ENCODE peak calls at places on chromosome 4, in seven cellular contexts. C is esophagus squamous epithelium; F is effector memory CD4-positive, alpha-beta T cell; N is transverse colon; I is CD4-positive, CD25-positive, alpha-beta regulatory T cell; V is MM.1S; P is HepG2. B is an unnamed sample. For H3K36me3 and H3K4me1, the result is how much of the 10 kb centered on the place peaks cover.

GRCh38 chr4:56786955-56787354 is 34.5 kb downstream of the SPINK2 start:
- DNase-seq in F (no peak), P (no peak), V (no peak), N (peak), I (no peak), C (no peak), B (no peak)

GRCh38 chr4:146342600-146343192 is 128.4 kb downstream of the REELD1 start:
- DNase-seq in C (no peak), F (no peak), N (no peak), I (peak), V (peak), P (no peak), B (no peak)

GRCh38 chr4:146521543-146522097 is at the start of gene SLC10A7:
- DNase-seq in F (peak), V (peak), C (peak), I (peak), P (peak), N (peak), B (peak)

GRCh38 chr4:156999175-156999517 is 27.5 kb upstream of the PDGFC start:
- DNase-seq in F (no peak), P (peak), I (no peak), N (peak), V (no peak), C (no peak), B (no peak)

GRCh38 chr4:85761803-85762202 is 286.9 kb downstream of the ARHGAP24 start:
- DNase-seq in P (no peak), F (no peak), C (no peak), V (no peak), I (no peak), N (peak), B (peak)

GRCh38 chr4:8513931-8514330 is 66.3 kb upstream of the GPR78 start:
- DNase-seq in C (no peak), F (no peak), P (no peak), I (no peak), N (no peak), V (no peak), B (no peak)

GRCh38 chr4:113684534-113685091 is 76.9 kb downstream of the CAMK2D start:
- DNase-seq in F (no peak), I (no peak), C (no peak), P (peak), V (peak), N (peak), B (peak)

GRCh38 chr4:105225500-105225899 is 78.8 kb downstream of the TET2 start:
- DNase-seq in P (no peak), F (no peak), N (no peak), I (no peak), C (no peak), V (no peak), B (no peak)

GRCh38 chr4:24588216-24588954 is 4.0 kb upstream of the DHX15 start:
- DNase-seq in I (no peak), F (no peak), P (no peak), V (no peak), N (no peak), C (no peak), B (no peak)

GRCh38 chr4:144699565-144699964 is 53.6 kb downstream of the HHIP start:
- DNase-seq in V (no peak), N (no peak), P (no peak), F (no peak), C (no peak), I (no peak), B (no peak)

GRCh38 chr4:38157592-38157991 is 197.4 kb downstream of the PTTG2 start:
- DNase-seq in V (no peak), F (no peak), I (no peak), C (no peak), P (no peak), N (peak), B (no peak)

GRCh38 chr4:11698033-11698432 is 269.3 kb upstream of the HS3ST1 start:
- DNase-seq in N (no peak), C (no peak), P (no peak), I (no peak), F (no peak), V (no peak), B (no peak)

GRCh38 chr4:119116925-119117900 is 18.4 kb upstream of the MYOZ2 start:
- DNase-seq in N (no peak), F (no peak), P (no peak), C (no peak), V (no peak), I (no peak), B (no peak)

GRCh38 chr4:101198741-101199339 is 148.5 kb downstream of the PPP3CA start:
- DNase-seq in N (no peak), C (no peak), P (peak), I (no peak), V (no peak), F (no peak), B (no peak)

GRCh38 chr4:98959411-98959810 is 30.5 kb upstream of the EIF4E start:
- DNase-seq in V (no peak), P (no peak), I (no peak), N (no peak), F (no peak), C (no peak), B (no peak)

GRCh38 chr4:139666735-139667266 is 1.2 kb downstream of the MGST2 start:
- DNase-seq in P (peak), C (no peak), V (no peak), N (peak), F (no peak), I (no peak), B (no peak)
- H3K4me3 ChIP-seq in P (peak), C (peak), V (no peak), N (peak), F (peak), I (peak), B (peak)

DNA sequence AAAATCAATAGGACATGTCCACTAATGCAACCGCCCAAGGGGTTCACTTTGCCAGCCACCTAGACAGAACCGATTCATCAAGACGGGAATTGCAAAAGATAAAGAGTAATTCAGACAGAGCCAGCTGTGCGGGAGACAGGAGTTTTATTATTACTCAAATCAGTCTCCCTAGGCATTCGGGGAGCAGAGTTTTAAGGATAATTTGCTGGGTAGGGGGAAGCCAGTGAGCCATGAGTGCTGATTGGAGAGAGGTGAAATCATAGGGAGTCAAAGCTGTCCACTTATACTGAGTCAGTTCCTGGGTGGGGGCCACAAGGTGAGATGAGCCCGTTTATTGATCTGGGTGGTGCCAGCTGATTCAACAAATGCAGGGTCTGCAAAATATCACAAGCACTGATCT is 8.5 kb downstream of the TMEM184C start:
- DNase-seq in V (no peak), C (no peak), F (no peak), I (no peak), N (no peak), P (no peak), B (no peak)
- H3K36me3 ChIP-seq in V (under half), C (under half), F (half or more), I (half or more), N (under half), P (under half), B (under half)

GRCh38 chr4:142354041-142354440 is 492.1 kb downstream of the INPP4B start:
- DNase-seq in C (no peak), F (no peak), P (no peak), I (no peak), V (no peak), N (no peak), B (no peak)
- H3K4me1 ChIP-seq in C (under half), F (half or more), P (under half), I (half or more), V (under half), N (under half), B (under half)

DNA sequence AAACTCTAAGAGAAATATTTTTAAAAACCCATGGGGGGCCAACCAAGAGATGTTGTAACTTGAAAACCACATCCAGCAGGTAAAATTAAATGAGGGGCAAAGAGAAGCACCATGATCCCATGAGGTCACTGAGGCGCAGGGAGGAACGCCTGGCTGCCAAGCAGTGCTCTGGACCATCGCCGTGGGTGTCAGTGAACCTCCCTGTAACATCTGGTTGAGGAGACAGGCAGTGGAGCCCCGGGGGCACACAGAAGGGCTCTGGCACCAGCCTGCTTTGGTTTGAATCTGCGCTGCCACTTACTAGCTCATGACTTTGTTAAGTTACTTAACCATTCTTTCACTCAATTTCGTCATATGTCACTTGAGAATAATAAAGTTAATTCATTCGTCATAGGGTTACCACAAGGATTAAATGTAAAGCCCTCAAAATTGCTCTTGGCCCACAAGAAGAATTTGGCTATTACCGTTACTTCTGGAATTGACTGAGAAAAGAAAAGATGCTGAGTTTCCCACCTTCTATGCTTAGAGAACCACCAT is 41.6 kb upstream of the SLC25A4 start:
- DNase-seq in N (no peak), V (no peak), P (no peak), F (no peak), C (no peak), I (no peak), B (no peak)
- H3K4me3 ChIP-seq in N (no peak), V (no peak), P (no peak), F (no peak), C (no peak), I (no peak), B (no peak)

GRCh38 chr4:766152-766515 is 59.8 kb downstream of the CPLX1 start:
- DNase-seq in C (no peak), I (no peak), N (no peak), V (no peak), P (no peak), F (no peak), B (no peak)
- H3K36me3 ChIP-seq in C (under half), I (half or more), N (under half), V (under half), P (under half), F (under half), B (half or more)

DNA sequence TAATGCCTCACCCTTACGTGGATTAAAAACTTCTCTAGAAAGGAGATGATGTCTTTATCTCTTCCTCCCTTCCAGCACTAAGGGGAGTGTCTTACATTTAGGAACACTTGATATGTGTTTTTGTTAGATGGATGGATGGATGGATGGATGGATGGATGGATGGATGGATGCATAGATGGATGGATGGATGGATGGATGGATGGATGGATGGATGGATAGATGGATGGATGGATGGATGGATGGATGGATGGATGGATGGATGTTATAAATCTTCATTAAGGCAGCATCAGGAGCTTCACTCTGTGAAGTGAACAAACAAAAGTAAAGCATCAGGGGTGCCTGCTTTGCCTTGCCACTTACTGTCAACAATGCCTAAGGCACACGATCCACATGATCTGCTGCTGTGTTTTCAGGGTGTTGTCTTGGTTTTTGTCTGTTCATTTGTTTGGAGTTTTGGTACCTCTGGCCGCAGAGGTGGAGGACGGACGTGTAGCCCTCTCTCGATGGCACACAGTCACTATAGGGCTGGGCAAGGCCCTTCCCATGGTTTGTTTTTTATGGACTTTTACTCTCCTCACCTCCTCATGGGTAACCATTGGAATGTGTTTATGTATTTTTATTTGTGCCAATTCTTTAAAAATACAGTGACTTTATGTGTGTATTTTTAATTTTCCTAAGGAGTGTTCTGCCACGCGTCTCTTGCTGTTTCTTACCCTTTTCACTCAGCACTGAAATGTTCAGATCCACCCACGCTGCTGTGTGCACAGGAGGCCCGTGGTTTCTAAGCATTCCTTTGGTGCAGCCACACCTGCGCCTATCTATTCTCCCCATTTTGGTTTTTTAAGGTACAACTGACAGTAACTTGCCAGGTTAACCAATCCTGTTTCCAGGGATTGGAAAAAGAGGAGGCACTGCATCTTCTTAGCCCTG is 91.8 kb upstream of the ENPP6 start:
- DNase-seq in F (no peak), C (no peak), V (no peak), N (no peak), P (no peak), I (no peak), B (no peak)
- H3K4me1 ChIP-seq in F (under half), C (under half), V (under half), N (under half), P (under half), I (under half), B (under half)

GRCh38 chr4:7505116-7505900 is 70.6 kb upstream of the PSAPL1 start:
- DNase-seq in F (no peak), I (no peak), V (no peak), N (no peak), P (no peak), C (no peak), B (no peak)
- H3K4me3 ChIP-seq in F (no peak), I (no peak), V (no peak), N (no peak), P (no peak), C (no peak), B (no peak)

GRCh38 chr4:103085555-103086196 is 9.1 kb upstream of the SLC9B2 start:
- DNase-seq in I (no peak), N (no peak), P (no peak), V (no peak), F (no peak), C (no peak), B (no peak)
- H3K36me3 ChIP-seq in I (under half), N (under half), P (under half), V (under half), F (under half), C (under half), B (half or more)

DNA sequence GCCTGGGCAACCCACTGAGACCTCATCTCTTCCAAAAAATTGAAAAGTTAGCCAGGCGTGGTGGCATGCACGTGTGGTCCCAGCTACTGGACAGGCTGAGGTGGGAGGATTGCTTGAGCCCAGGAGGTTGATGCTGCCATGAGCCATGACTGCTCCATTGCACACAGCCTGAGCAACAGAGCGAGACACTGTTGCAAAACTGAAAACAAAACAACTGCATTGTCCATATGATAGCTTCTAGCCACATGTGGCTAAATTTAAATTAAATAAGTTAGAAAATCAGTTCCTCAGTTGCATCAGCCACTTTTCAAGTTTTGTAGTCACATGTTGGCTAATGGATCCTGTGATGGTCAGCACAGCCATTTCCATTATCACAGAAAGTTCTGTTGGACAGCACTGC is 67.9 kb downstream of the GAB1 start:
- DNase-seq in F (no peak), I (no peak), N (no peak), P (no peak), V (peak), C (no peak), B (no peak)
- H3K4me1 ChIP-seq in F (under half), I (under half), N (under half), P (under half), V (under half), C (half or more), B (half or more)

DNA sequence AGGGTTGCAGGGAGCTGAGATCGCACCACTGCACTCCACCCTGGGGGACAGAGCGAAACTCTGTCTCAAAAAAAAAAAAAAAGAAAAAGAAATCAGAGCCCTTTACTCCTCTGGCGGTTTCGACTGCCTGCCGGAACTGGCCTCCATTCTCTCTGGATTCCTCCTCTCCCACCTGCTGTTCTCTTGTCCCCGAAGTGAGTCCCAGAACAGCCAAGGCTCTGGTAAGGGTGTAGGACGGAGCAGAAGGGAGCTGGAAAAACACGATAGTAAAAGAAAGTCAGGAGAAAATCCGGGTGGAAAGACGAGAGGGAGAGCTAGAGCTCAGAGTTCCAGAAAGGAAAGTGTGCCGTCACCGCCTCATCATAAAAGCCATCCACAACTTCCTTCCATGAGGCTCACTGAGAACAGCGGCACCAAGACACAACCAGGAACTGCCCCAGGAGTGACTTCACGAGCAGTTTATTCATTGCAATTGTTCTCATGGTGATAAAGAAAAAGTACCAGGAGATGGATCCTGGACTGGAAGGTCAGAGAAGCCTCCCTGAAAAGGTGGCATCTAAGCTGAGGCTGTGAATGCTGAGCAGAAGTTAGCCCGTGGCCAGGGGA is 12.3 kb downstream of the TLR3 start:
- DNase-seq in I (no peak), F (no peak), V (no peak), N (no peak), P (no peak), C (no peak), B (no peak)
- H3K4me3 ChIP-seq in I (no peak), F (no peak), V (no peak), N (no peak), P (no peak), C (no peak), B (no peak)